ENCODE peak calls at places on chromosomes 2 and 18, in six cellular contexts. T is ELR; R is NCI-H1930; H is stimulated activated CD4-positive, alpha-beta T cell treated with anti-CD3 and anti-CD28 coated beads, Interleukin-2, amount 100 ng/mL, for 48 hours; D is HFF-Myc; S is RCC 7860. K is an unnamed sample.

GRCh38 chr2:66434679-66435548 is at the start of gene MEIS1:
- DNase-seq in T (peak), R (peak), H (no peak), D (peak), S (peak), K (peak)

GRCh38 chr2:32457814-32458213 is 101.0 kb downstream of the BIRC6 start:
- DNase-seq in T (no peak), R (no peak), H (no peak), D (no peak), S (no peak), K (no peak)

GRCh38 chr18:45457933-45458332 is 157.3 kb upstream of the SLC14A2 start:
- DNase-seq in T (no peak), R (no peak), H (no peak), D (no peak), S (no peak), K (no peak)

GRCh38 chr18:36469471-36469870 is 172.0 kb downstream of the FHOD3 start:
- DNase-seq in T (no peak), R (no peak), H (no peak), D (no peak), S (no peak), K (no peak)

GRCh38 chr2:174635747-174636399 is 38.3 kb upstream of the WIPF1 start:
- DNase-seq in T (no peak), R (no peak), H (no peak), D (no peak), S (no peak), K (no peak)

GRCh38 chr2:179467111-179467510 is 202.5 kb upstream of the SESTD1 start:
- DNase-seq in T (peak), R (no peak), H (no peak), D (no peak), S (peak), K (no peak)

GRCh38 chr18:56245856-56246575 is 392.4 kb downstream of the TXNL1 start:
- DNase-seq in T (no peak), R (no peak), H (no peak), D (no peak), S (no peak), K (no peak)

GRCh38 chr18:74945774-74946545 is 263.0 kb downstream of the PTGR3 start:
- DNase-seq in T (peak), R (no peak), H (no peak), D (no peak), S (no peak), K (no peak)

GRCh38 chr2:100682536-100682935 is 119.7 kb downstream of the PDCL3 start:
- DNase-seq in T (no peak), R (no peak), H (no peak), D (no peak), S (no peak), K (no peak)

GRCh38 chr2:56185101-56185581 is 1.4 kb downstream of the CCDC85A start:
- DNase-seq in T (peak), R (no peak), H (no peak), D (no peak), S (no peak), K (no peak)

GRCh38 chr2:25879133-25879730 is 945 bp upstream of the ASXL2 start:
- DNase-seq in T (peak), R (no peak), H (no peak), D (peak), S (peak), K (no peak)

GRCh38 chr18:31774960-31775359 is 14.3 kb upstream of the SLC25A52 start:
- DNase-seq in T (no peak), R (no peak), H (no peak), D (no peak), S (no peak), K (no peak)

GRCh38 chr2:234643407-234643806 is 146.5 kb upstream of the ARL4C start:
- DNase-seq in T (peak), R (no peak), H (no peak), D (no peak), S (no peak), K (no peak)

GRCh38 chr2:112189001-112189556 is 50.9 kb downstream of the FBLN7 start:
- DNase-seq in T (no peak), R (no peak), H (no peak), D (no peak), S (no peak), K (no peak)

GRCh38 chr18:69757733-69758132 is 189.9 kb downstream of the CD226 start:
- DNase-seq in T (peak), R (no peak), H (no peak), D (no peak), S (no peak), K (no peak)

GRCh38 chr2:131120815-131121317 is 15.7 kb downstream of the PLEKHB2 start:
- DNase-seq in T (no peak), R (no peak), H (no peak), D (no peak), S (no peak), K (no peak)

GRCh38 chr2:113858764-113859163 is 31.1 kb upstream of the ACTR3 start:
- DNase-seq in T (peak), R (no peak), H (no peak), D (peak), S (peak), K (no peak)

GRCh38 chr2:50564781-50565180 is 467.2 kb downstream of the NRXN1 start:
- DNase-seq in T (no peak), R (no peak), H (no peak), D (no peak), S (no peak), K (no peak)

GRCh38 chr2:195411219-195411687 is 245.8 kb upstream of the SLC39A10 start:
- DNase-seq in T (peak), R (no peak), H (no peak), D (peak), S (no peak), K (no peak)

GRCh38 chr2:223560704-223561435 is 41.3 kb downstream of the SCG2 start:
- DNase-seq in T (peak), R (peak), H (no peak), D (no peak), S (peak), K (peak)

GRCh38 chr2:134976074-134976702 is 57.6 kb downstream of the CCNT2 start:
- DNase-seq in T (no peak), R (no peak), H (no peak), D (no peak), S (no peak), K (no peak)